ENCODE peak calls at places on chromosomes 6 and 20, in five cellular contexts. G is HL-60, T is foreskin fibroblast, X is GM10248, E is GM20000. M is an unnamed sample.

GRCh38 chr6:101000334-101000733 is 119.2 kb upstream of the ASCC3 start:
- DNase-seq in G (peak), T (no peak), E (no peak), X (no peak), M (no peak)

GRCh38 chr6:113936093-113936934 is 34.6 kb downstream of the HDAC2 start:
- DNase-seq in X (peak), G (peak), E (peak), T (peak), M (no peak)

GRCh38 chr6:37705239-37706051 is 7.8 kb upstream of the MDGA1 start:
- DNase-seq in G (no peak), T (peak), E (peak), X (peak), M (peak)

GRCh38 chr6:71533939-71534379 is 245.3 kb downstream of the OGFRL1 start:
- DNase-seq in T (no peak), X (peak), G (no peak), E (peak), M (no peak)

GRCh38 chr6:138194221-138194620 is 24.1 kb downstream of the PBOV1 start:
- DNase-seq in G (no peak), T (no peak), E (no peak), X (no peak), M (no peak)

GRCh38 chr20:4805663-4806449 is 84.1 kb downstream of the PRND start:
- DNase-seq in G (no peak), X (no peak), T (no peak), E (no peak), M (no peak)

GRCh38 chr20:54027704-54028103 is 42.7 kb downstream of the BCAS1 start:
- DNase-seq in G (no peak), E (no peak), T (no peak), X (no peak), M (no peak)

GRCh38 chr20:34834459-34834893 is 9.0 kb upstream of the NCOA6 start:
- DNase-seq in T (no peak), G (no peak), E (peak), X (peak), M (no peak)

GRCh38 chr6:129653746-129654145 is 56.2 kb downstream of the ARHGAP18 start:
- DNase-seq in E (no peak), X (no peak), T (no peak), G (no peak), M (no peak)

GRCh38 chr20:48502016-48502415 is 325.8 kb downstream of the PREX1 start:
- DNase-seq in X (no peak), G (no peak), T (no peak), E (no peak), M (no peak)

GRCh38 chr20:45402946-45403345 is 5.1 kb upstream of the DBNDD2 start:
- DNase-seq in E (no peak), G (no peak), X (no peak), T (no peak), M (no peak)

GRCh38 chr20:47389867-47390347 is 33.4 kb upstream of the ZMYND8 start:
- DNase-seq in E (peak), G (no peak), X (no peak), T (peak), M (no peak)

GRCh38 chr6:16965679-16966078 is 136.2 kb upstream of the STMND1 start:
- DNase-seq in G (no peak), E (no peak), X (no peak), T (no peak), M (no peak)

GRCh38 chr6:13614126-13614925 is 809 bp upstream of the NOL7 start:
- DNase-seq in E (no peak), X (peak), G (no peak), T (peak), M (peak)

GRCh38 chr6:49856282-49856681 is 10.1 kb downstream of the CRISP1 start:
- DNase-seq in G (no peak), E (no peak), X (no peak), T (no peak), M (no peak)

GRCh38 chr20:12847862-12848261 is 160.9 kb upstream of the SPTLC3 start:
- DNase-seq in X (no peak), T (no peak), E (no peak), G (no peak), M (no peak)

GRCh38 chr6:164690702-164691500 is 618.5 kb downstream of the C6orf118 start:
- DNase-seq in T (no peak), E (no peak), X (no peak), G (no peak), M (no peak)

GRCh38 chr20:51750037-51750769 is 18.0 kb downstream of the ATP9A start:
- DNase-seq in E (no peak), G (no peak), X (no peak), T (peak), M (peak)

GRCh38 chr20:48771542-48771941 is 56.3 kb downstream of the PREX1 start:
- DNase-seq in E (no peak), X (no peak), G (no peak), T (peak), M (no peak)

GRCh38 chr6:143982968-143983367 is 25.1 kb downstream of the PLAGL1 start:
- DNase-seq in E (no peak), X (no peak), G (no peak), T (no peak), M (no peak)

GRCh38 chr6:168232046-168232445 is 87.5 kb downstream of the DACT2 start:
- DNase-seq in T (no peak), G (no peak), X (no peak), E (no peak), M (no peak)

GRCh38 chr6:26044140-26045045 is 42.8 kb upstream of the HFE start:
- DNase-seq in X (no peak), E (no peak), G (no peak), T (no peak), M (peak)

GRCh38 chr20:53738945-53739798 is 145.5 kb upstream of the ZNF217 start:
- DNase-seq in X (peak), E (no peak), G (peak), T (no peak), M (no peak)

GRCh38 chr20:61169870-61170269 is 82.2 kb upstream of the CDH4 start:
- DNase-seq in G (no peak), X (no peak), E (no peak), T (no peak), M (no peak)

GRCh38 chr20:58511364-58511763 is 3.8 kb downstream of the APCDD1L start:
- DNase-seq in T (peak), E (no peak), G (no peak), X (no peak), M (no peak)

GRCh38 chr6:169984181-169985120 is 233.0 kb downstream of the ERMARD start:
- DNase-seq in G (no peak), E (no peak), X (no peak), T (no peak), M (no peak)

GRCh38 chr20:23626040-23626620 is 11.6 kb downstream of the CST3 start:
- DNase-seq in G (no peak), X (no peak), T (no peak), E (no peak), M (no peak)

GRCh38 chr20:37298190-37298939 is 8.9 kb downstream of the MANBAL start:
- DNase-seq in T (peak), G (no peak), E (no peak), X (no peak), M (no peak)

GRCh38 chr20:2814076-2814475 is 711 bp upstream of the C20orf141 start:
- DNase-seq in X (no peak), E (no peak), T (no peak), G (no peak), M (no peak)

GRCh38 chr20:32487381-32487780 is 97.8 kb downstream of the NOL4L start:
- DNase-seq in X (no peak), G (no peak), T (no peak), E (no peak), M (no peak)

GRCh38 chr6:72219536-72219935 is 333.2 kb downstream of the RIMS1 start:
- DNase-seq in T (no peak), X (no peak), G (no peak), E (no peak), M (no peak)

GRCh38 chr6:127069659-127070279 is 48.7 kb upstream of the RSPO3 start:
- DNase-seq in E (no peak), X (no peak), G (no peak), T (peak), M (no peak)

GRCh38 chr6:127510876-127511275 is 8.3 kb downstream of the MTCL3 start:
- DNase-seq in E (no peak), T (no peak), G (no peak), X (no peak), M (no peak)

GRCh38 chr6:5730586-5731263 is 276.0 kb downstream of the NRN1 start:
- DNase-seq in G (no peak), E (no peak), X (no peak), T (peak), M (no peak)

GRCh38 chr6:2126351-2126750 is 119.1 kb downstream of the GMDS start:
- DNase-seq in G (no peak), X (no peak), T (no peak), E (no peak), M (no peak)

GRCh38 chr6:42417641-42418112 is 34.0 kb downstream of the TRERF1 start:
- DNase-seq in X (no peak), T (no peak), G (no peak), E (no peak), M (peak)

GRCh38 chr20:49267327-49267726 is 10.5 kb downstream of the ZNFX1 start:
- DNase-seq in T (no peak), G (no peak), X (peak), E (peak), M (no peak)

GRCh38 chr20:39547546-39548410 is 585.6 kb downstream of the DHX35 start:
- DNase-seq in T (no peak), E (no peak), G (no peak), X (no peak), M (no peak)
- TF ChIP-seq CTCF in T (no peak), E (no peak), G (no peak), X (no peak), M (no peak)

GRCh38 chr6:64522859-64523258 is 887.3 kb downstream of the PHF3 start:
- DNase-seq in X (no peak), G (no peak), E (no peak), T (no peak), M (no peak)
- TF ChIP-seq CTCF in X (no peak), G (no peak), E (no peak), T (no peak), M (no peak)

GRCh38 chr6:45377555-45378323 is at the start of gene SUPT3H:
- DNase-seq in E (peak), T (peak), X (peak), G (peak), M (peak)
- TF ChIP-seq CTCF in E (peak), T (peak), X (peak), G (no peak), M (peak)

GRCh38 chr6:131208787-131209186 is 73.5 kb downstream of the AKAP7 start:
- DNase-seq in T (no peak), G (no peak), X (no peak), E (no peak), M (no peak)

GRCh38 chr6:131210469-131210868 is 75.2 kb downstream of the AKAP7 start:
- DNase-seq in G (no peak), E (no peak), X (no peak), T (peak), M (no peak)

GRCh38 chr6:131206463-131207251 is 71.4 kb downstream of the AKAP7 start:
- DNase-seq in X (no peak), T (no peak), E (no peak), G (no peak), M (no peak)

DNA sequence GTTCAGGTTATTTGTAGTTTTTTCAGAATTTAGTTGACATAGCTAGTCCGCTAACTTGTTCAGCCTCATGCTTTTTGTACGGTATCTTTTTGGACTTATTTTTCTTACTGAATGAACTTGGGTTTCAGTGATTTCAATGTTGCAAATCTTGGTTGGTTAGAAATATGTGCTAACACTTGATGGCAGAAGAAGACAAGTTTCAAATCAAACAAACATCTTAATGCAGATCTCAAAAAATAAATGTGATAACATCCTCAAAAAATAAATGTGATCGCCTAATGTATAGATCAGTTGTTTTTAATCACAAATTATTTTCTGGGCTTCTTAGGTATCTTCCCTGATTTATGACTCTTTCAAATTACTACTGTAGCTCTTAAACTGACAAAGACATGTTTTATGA is 70.6 kb downstream of the AKAP7 start:
- DNase-seq in T (no peak), X (no peak), G (no peak), E (no peak), M (no peak)
- TF ChIP-seq CTCF in T (no peak), X (no peak), G (no peak), E (no peak), M (no peak)